ENCODE peak calls at places on chromosome 18, in five cellular contexts. One of them, this sample, is unnamed.

GRCh38 chr18:43533371-43533770 is 256.1 kb upstream of the SYT4 start:
- DNase-seq in mesenchymal stem cell: no peak
- DNase-seq in trophoblast cell: no peak
- DNase-seq in IMR-90: no peak
- DNase-seq in neuronal stem cell: no peak
- DNase-seq in this sample: no peak

GRCh38 chr18:799943-800342 is 12.1 kb downstream of the YES1 start:
- DNase-seq in mesenchymal stem cell: no peak
- DNase-seq in trophoblast cell: no peak
- DNase-seq in IMR-90: no peak
- DNase-seq in neuronal stem cell: no peak
- DNase-seq in this sample: no peak

GRCh38 chr18:79496978-79497637 is 101.4 kb downstream of the NFATC1 start:
- DNase-seq in mesenchymal stem cell: peak; percentile 84
- DNase-seq in trophoblast cell: no peak
- DNase-seq in IMR-90: peak; percentile 57
- DNase-seq in neuronal stem cell: no peak
- DNase-seq in this sample: no peak

GRCh38 chr18:13216732-13217465 is 1.7 kb upstream of the LDLRAD4 start:
- DNase-seq in mesenchymal stem cell: peak; percentile 6
- DNase-seq in trophoblast cell: no peak
- DNase-seq in IMR-90: no peak
- DNase-seq in neuronal stem cell: peak; percentile 59
- DNase-seq in this sample: no peak

GRCh38 chr18:44536041-44536440 is 144.6 kb upstream of the SETBP1 start:
- DNase-seq in mesenchymal stem cell: no peak
- DNase-seq in trophoblast cell: no peak
- DNase-seq in IMR-90: peak; percentile 13
- DNase-seq in neuronal stem cell: no peak
- DNase-seq in this sample: no peak

GRCh38 chr18:55340998-55341397 is 247.0 kb downstream of the TCF4 start:
- DNase-seq in mesenchymal stem cell: no peak
- DNase-seq in trophoblast cell: no peak
- DNase-seq in IMR-90: no peak
- DNase-seq in neuronal stem cell: no peak
- DNase-seq in this sample: no peak

GRCh38 chr18:38611036-38611964 is 1045.7 kb upstream of the CELF4 start:
- DNase-seq in mesenchymal stem cell: peak; percentile 50
- DNase-seq in trophoblast cell: no peak
- DNase-seq in IMR-90: no peak
- DNase-seq in neuronal stem cell: no peak
- DNase-seq in this sample: no peak

GRCh38 chr18:14924226-14924625 is 176.3 kb downstream of the ANKRD30B start:
- DNase-seq in mesenchymal stem cell: no peak
- DNase-seq in trophoblast cell: no peak
- DNase-seq in IMR-90: no peak
- DNase-seq in neuronal stem cell: no peak
- DNase-seq in this sample: no peak

GRCh38 chr18:2104620-2105462 is 466.5 kb downstream of the METTL4 start:
- DNase-seq in mesenchymal stem cell: peak; percentile 33
- DNase-seq in trophoblast cell: peak; percentile 17
- DNase-seq in IMR-90: peak; percentile 24
- DNase-seq in neuronal stem cell: peak; percentile 33
- DNase-seq in this sample: peak; percentile 75

GRCh38 chr18:66143029-66143428 is 392.2 kb downstream of the CDH7 start:
- DNase-seq in mesenchymal stem cell: no peak
- DNase-seq in trophoblast cell: no peak
- DNase-seq in IMR-90: no peak
- DNase-seq in neuronal stem cell: no peak
- DNase-seq in this sample: no peak

GRCh38 chr18:79393181-79393598 is 2.5 kb upstream of the NFATC1 start:
- DNase-seq in mesenchymal stem cell: peak; percentile 18
- DNase-seq in trophoblast cell: no peak
- DNase-seq in IMR-90: no peak
- DNase-seq in neuronal stem cell: no peak
- DNase-seq in this sample: no peak

GRCh38 chr18:22422909-22423548 is 5.3 kb upstream of the CTAGE1 start:
- DNase-seq in mesenchymal stem cell: no peak
- DNase-seq in trophoblast cell: no peak
- DNase-seq in IMR-90: peak; percentile 87
- DNase-seq in neuronal stem cell: no peak
- DNase-seq in this sample: no peak

GRCh38 chr18:26649193-26649543 is 100.8 kb upstream of the KCTD1 start:
- DNase-seq in mesenchymal stem cell: peak; percentile 32
- DNase-seq in trophoblast cell: no peak
- DNase-seq in IMR-90: no peak
- DNase-seq in neuronal stem cell: no peak
- DNase-seq in this sample: no peak

GRCh38 chr18:53319628-53320027 is 904.8 kb downstream of the MBD2 start:
- DNase-seq in mesenchymal stem cell: no peak
- DNase-seq in trophoblast cell: no peak
- DNase-seq in IMR-90: no peak
- DNase-seq in neuronal stem cell: no peak
- DNase-seq in this sample: no peak

GRCh38 chr18:30915336-30915988 is 127.1 kb downstream of the DSC3 start:
- DNase-seq in mesenchymal stem cell: no peak
- DNase-seq in trophoblast cell: no peak
- DNase-seq in IMR-90: no peak
- DNase-seq in neuronal stem cell: no peak
- DNase-seq in this sample: no peak

GRCh38 chr18:61972389-61973264 is 79.8 kb upstream of the RNF152 start:
- DNase-seq in mesenchymal stem cell: peak; percentile 49
- DNase-seq in trophoblast cell: no peak
- DNase-seq in IMR-90: no peak
- DNase-seq in neuronal stem cell: no peak
- DNase-seq in this sample: no peak

GRCh38 chr18:7940976-7941375 is 373.9 kb downstream of the PTPRM start:
- DNase-seq in mesenchymal stem cell: no peak
- DNase-seq in trophoblast cell: no peak
- DNase-seq in IMR-90: no peak
- DNase-seq in neuronal stem cell: peak; percentile 23
- DNase-seq in this sample: no peak

GRCh38 chr18:58668897-58669296 is 2.4 kb upstream of the MALT1 start:
- DNase-seq in mesenchymal stem cell: peak; percentile 62
- DNase-seq in trophoblast cell: no peak
- DNase-seq in IMR-90: peak; percentile 80
- DNase-seq in neuronal stem cell: no peak
- DNase-seq in this sample: no peak

GRCh38 chr18:72544092-72544886 is at the start of gene CBLN2:
- DNase-seq in mesenchymal stem cell: no peak
- DNase-seq in trophoblast cell: peak; percentile 1
- DNase-seq in IMR-90: peak; percentile 18
- DNase-seq in neuronal stem cell: peak; percentile 72
- DNase-seq in this sample: peak; percentile 80

GRCh38 chr18:31101148-31102019 is 837 bp downstream of the DSC2 start:
- DNase-seq in mesenchymal stem cell: peak; percentile 44
- DNase-seq in trophoblast cell: peak; percentile 48
- DNase-seq in IMR-90: no peak
- DNase-seq in neuronal stem cell: peak; percentile 48
- DNase-seq in this sample: peak; percentile 80

GRCh38 chr18:36309436-36310391 is 12.2 kb downstream of the FHOD3 start:
- DNase-seq in mesenchymal stem cell: peak; percentile 91
- DNase-seq in trophoblast cell: peak; percentile 96
- DNase-seq in IMR-90: peak; percentile 98
- DNase-seq in neuronal stem cell: no peak
- DNase-seq in this sample: peak; percentile 8

GRCh38 chr18:36305375-36305774 is 7.9 kb downstream of the FHOD3 start:
- DNase-seq in mesenchymal stem cell: no peak
- DNase-seq in trophoblast cell: no peak
- DNase-seq in IMR-90: no peak
- DNase-seq in neuronal stem cell: no peak
- DNase-seq in this sample: no peak

GRCh38 chr18:36307513-36307912 is 10.0 kb downstream of the FHOD3 start:
- DNase-seq in mesenchymal stem cell: peak; percentile 23
- DNase-seq in trophoblast cell: no peak
- DNase-seq in IMR-90: peak; percentile 84
- DNase-seq in neuronal stem cell: no peak
- DNase-seq in this sample: no peak

GRCh38 chr18:36311026-36311570 is 13.6 kb downstream of the FHOD3 start:
- DNase-seq in mesenchymal stem cell: no peak
- DNase-seq in trophoblast cell: no peak
- DNase-seq in IMR-90: no peak
- DNase-seq in neuronal stem cell: no peak
- DNase-seq in this sample: peak; percentile 18

DNA sequence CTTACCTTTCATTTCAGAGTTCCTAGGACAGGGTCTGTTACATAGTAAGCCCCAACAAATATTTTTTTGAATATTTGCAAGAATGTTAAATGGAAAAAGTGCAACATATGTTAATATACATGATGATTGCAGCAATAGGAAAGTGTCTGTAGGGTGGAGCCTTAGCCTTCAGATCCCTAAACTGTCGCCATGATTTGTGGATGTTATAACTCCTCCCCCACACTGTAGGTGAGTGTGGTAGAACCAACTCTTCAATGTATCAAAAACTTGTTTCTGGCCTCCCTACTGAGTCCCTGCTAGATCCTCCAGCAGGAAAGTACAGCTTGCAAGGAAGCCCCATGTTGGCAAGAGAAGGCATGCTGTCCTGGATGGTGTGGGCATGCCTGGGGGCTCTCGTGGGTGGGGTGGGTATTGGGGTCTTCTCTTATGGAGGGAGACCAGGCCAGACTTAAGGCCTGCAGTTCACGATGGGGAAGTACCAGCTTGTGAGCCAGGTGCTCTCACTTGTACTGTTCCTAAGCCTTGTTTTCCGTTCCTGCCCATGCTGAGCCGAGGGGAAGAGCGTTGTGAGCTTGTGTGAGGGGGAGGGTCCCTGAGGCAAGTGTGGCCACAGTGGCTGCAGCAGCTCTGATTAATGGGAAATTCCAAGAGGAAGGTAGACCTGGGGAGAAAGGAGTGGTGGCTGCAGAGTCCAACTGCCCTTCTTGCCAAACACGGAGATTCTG is 11.4 kb downstream of the FHOD3 start:
- DNase-seq in mesenchymal stem cell: no peak
- DNase-seq in trophoblast cell: no peak
- DNase-seq in IMR-90: no peak
- DNase-seq in neuronal stem cell: no peak
- DNase-seq in this sample: no peak
- H3K4me2 ChIP-seq in mesenchymal stem cell: peak overlapping the region; percentile 45
- H3K4me2 ChIP-seq in trophoblast cell: peak overlapping the region; percentile 55
- H3K4me2 ChIP-seq in IMR-90: peak overlapping the region; percentile 62
- H3K4me2 ChIP-seq in neuronal stem cell: no peak overlapping the region
- H3K4me2 ChIP-seq in this sample: no peak overlapping the region

DNA sequence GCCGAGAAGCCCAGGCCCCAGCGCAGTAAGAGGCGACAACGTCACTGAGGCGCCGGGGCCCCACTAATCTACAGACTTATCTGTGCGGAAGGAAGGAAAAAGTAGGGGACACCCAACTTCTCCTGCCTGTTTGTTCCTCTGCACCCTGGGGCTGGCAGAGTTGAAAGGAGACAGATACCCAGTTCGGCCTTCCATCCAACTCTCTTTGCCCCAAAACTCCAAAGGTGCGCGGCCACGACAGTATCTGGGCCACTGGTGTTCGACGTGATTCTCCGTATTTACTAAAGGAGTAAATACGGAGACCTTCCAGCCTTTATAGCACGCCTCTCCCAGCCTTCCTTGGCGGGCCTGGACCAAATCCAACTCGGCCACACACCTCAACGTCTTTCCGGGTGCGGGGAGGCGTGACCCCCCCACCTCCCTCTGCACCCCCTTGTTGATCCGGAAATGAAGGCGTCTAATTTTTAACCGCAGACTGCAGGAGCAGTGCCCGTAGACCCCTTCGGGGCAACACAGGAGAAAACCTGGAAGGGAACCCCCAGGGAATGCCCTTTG is 1.6 kb downstream of the SMAD7 start:
- DNase-seq in mesenchymal stem cell: peak; percentile 64
- DNase-seq in trophoblast cell: no peak
- DNase-seq in IMR-90: no peak
- DNase-seq in neuronal stem cell: no peak
- DNase-seq in this sample: no peak
- H3K23ac ChIP-seq in mesenchymal stem cell: peak overlapping the region; percentile 70
- H3K23ac ChIP-seq in trophoblast cell: no peak overlapping the region
- H3K23ac ChIP-seq in IMR-90: peak overlapping the region; percentile 82
- H3K23ac ChIP-seq in neuronal stem cell: peak overlapping the region; percentile 94
- H3K23ac ChIP-seq in this sample: no peak overlapping the region

DNA sequence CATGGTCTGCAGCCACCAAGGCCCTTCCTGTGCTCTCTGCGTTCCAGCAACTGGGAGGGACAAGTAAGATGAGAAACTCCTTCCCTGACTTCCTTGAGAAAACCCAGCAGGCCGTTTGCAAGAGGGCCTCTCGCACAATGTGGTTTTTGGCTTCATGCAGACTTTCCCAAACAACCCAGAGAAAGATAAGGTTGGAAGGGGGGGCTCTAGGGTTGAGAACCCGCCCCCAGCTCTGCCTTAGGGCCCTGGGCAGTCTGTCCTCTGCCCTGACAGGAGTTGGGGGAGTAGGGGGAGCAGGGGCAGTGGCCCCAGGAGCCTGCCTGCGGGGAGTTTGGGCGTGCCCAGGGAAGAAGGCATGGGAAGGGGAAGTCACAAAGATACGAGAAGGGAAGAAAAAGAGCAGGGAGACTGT is 99.9 kb downstream of the SMAD7 start:
- DNase-seq in mesenchymal stem cell: peak; percentile 87
- DNase-seq in trophoblast cell: no peak
- DNase-seq in IMR-90: peak; percentile 54
- DNase-seq in neuronal stem cell: no peak
- DNase-seq in this sample: no peak
- H3K4ac ChIP-seq in mesenchymal stem cell: peak overlapping the region; percentile 93
- H3K4ac ChIP-seq in trophoblast cell: peak overlapping the region; percentile 16
- H3K4ac ChIP-seq in IMR-90: peak overlapping the region; percentile 21
- H3K4ac ChIP-seq in neuronal stem cell: peak overlapping the region; percentile 19
- H3K4ac ChIP-seq in this sample: no peak overlapping the region

GRCh38 chr18:49613741-49614151 is 51.9 kb downstream of the LIPG start:
- DNase-seq in mesenchymal stem cell: no peak
- DNase-seq in trophoblast cell: no peak
- DNase-seq in IMR-90: no peak
- DNase-seq in neuronal stem cell: no peak
- DNase-seq in this sample: peak; percentile 35

GRCh38 chr18:49611316-49611715 is 49.5 kb downstream of the LIPG start:
- DNase-seq in mesenchymal stem cell: no peak
- DNase-seq in trophoblast cell: no peak
- DNase-seq in IMR-90: no peak
- DNase-seq in neuronal stem cell: no peak
- DNase-seq in this sample: no peak

GRCh38 chr18:49609416-49610284 is 47.8 kb downstream of the LIPG start:
- DNase-seq in mesenchymal stem cell: no peak
- DNase-seq in trophoblast cell: peak; percentile 30
- DNase-seq in IMR-90: peak; percentile 46
- DNase-seq in neuronal stem cell: no peak
- DNase-seq in this sample: no peak

GRCh38 chr18:49613141-49613641 is 51.3 kb downstream of the LIPG start:
- DNase-seq in mesenchymal stem cell: no peak
- DNase-seq in trophoblast cell: no peak
- DNase-seq in IMR-90: no peak
- DNase-seq in neuronal stem cell: peak; percentile 71
- DNase-seq in this sample: peak; percentile 92

DNA sequence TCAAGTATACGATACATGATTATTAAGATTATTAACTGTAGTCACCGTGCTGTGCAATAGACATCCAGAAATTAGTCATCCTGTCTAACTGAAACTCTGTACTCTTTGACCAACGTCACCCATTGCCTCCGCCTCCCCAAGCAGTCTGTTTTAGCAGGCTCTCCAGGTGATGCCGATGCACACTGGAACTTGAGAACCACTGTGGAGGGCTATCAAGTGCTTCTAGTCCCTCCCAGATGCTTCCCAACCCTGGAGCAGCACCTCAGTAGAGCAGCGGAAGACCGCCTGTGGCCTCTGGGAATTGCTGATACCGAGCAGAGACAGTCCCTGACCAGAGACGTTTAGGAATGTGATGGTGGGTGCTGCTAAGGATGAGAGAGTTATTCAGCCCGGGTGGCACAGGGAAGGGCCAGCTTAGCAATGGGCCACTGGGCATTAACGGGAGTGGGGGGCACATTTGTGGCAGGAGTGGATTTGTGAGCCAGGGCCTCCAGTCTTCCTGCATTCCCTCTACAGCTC is 50.7 kb downstream of the LIPG start:
- DNase-seq in mesenchymal stem cell: no peak
- DNase-seq in trophoblast cell: no peak
- DNase-seq in IMR-90: no peak
- DNase-seq in neuronal stem cell: no peak
- DNase-seq in this sample: peak; percentile 78
- H3K4me2 ChIP-seq in mesenchymal stem cell: no peak overlapping the region
- H3K4me2 ChIP-seq in trophoblast cell: no peak overlapping the region
- H3K4me2 ChIP-seq in IMR-90: no peak overlapping the region
- H3K4me2 ChIP-seq in neuronal stem cell: peak overlapping the region; percentile 20
- H3K4me2 ChIP-seq in this sample: peak overlapping the region; percentile 4

This sample was measured in H9.